ENCODE peak calls at places on chromosome 2, in nine cellular contexts. I is hepatocyte; C is aorta; B is suprapubic skin; T is OCI-LY7; Z is cardiac muscle cell; F is CD8-positive, alpha-beta memory T cell; P is lower lobe of right lung; R is right lobe of liver. G is an unnamed sample. For H3K4me1, the result is how much of the 10 kb centered on the place peaks cover.

GRCh38 chr2:28052691-28053090 is 162.2 kb downstream of the BABAM2 start:
- DNase-seq in I (no peak), C (no peak), B (no peak), T (no peak), Z (no peak), F (no peak), P (no peak), R (no peak), G (no peak)

GRCh38 chr2:234694244-234695013 is 197.5 kb upstream of the ARL4C start:
- DNase-seq in I (no peak), C (no peak), B (no peak), T (no peak), Z (no peak), F (no peak), P (no peak), R (no peak), G (no peak)

GRCh38 chr2:203679401-203679800 is 27.0 kb upstream of the CD28 start:
- DNase-seq in I (no peak), C (no peak), B (no peak), T (no peak), Z (no peak), F (no peak), P (no peak), R (no peak), G (no peak)

GRCh38 chr2:212905640-212906201 is 245.7 kb downstream of the IKZF2 start:
- DNase-seq in I (peak), C (no peak), B (no peak), T (no peak), Z (no peak), F (no peak), P (no peak), R (no peak), G (no peak)

GRCh38 chr2:219032051-219032745 is 9.1 kb downstream of the CFAP65 start:
- DNase-seq in I (no peak), C (peak), B (no peak), T (no peak), Z (no peak), F (no peak), P (no peak), R (no peak), G (no peak)

GRCh38 chr2:10722252-10722825 is 909 bp downstream of the ATP6V1C2 start:
- DNase-seq in I (no peak), C (no peak), B (no peak), T (no peak), Z (no peak), F (no peak), P (no peak), R (no peak), G (no peak)

GRCh38 chr2:85071096-85071495 is 62.1 kb upstream of the TCF7L1 start:
- DNase-seq in I (no peak), C (no peak), B (no peak), T (no peak), Z (no peak), F (no peak), P (no peak), R (no peak), G (no peak)

GRCh38 chr2:128638741-128639477 is 320.2 kb upstream of the HS6ST1 start:
- DNase-seq in I (no peak), C (peak), B (no peak), T (no peak), Z (no peak), F (no peak), P (no peak), R (peak), G (no peak)

GRCh38 chr2:82795446-82795845 is 1663.6 kb downstream of the SUCLG1 start:
- DNase-seq in I (no peak), C (no peak), B (no peak), T (no peak), Z (no peak), F (no peak), P (no peak), R (no peak), G (no peak)

GRCh38 chr2:157143901-157144300 is 113.6 kb upstream of the GALNT5 start:
- DNase-seq in I (no peak), C (no peak), B (no peak), T (no peak), Z (no peak), F (no peak), P (no peak), R (no peak), G (no peak)

GRCh38 chr2:239303711-239304532 is 96.9 kb downstream of the HDAC4 start:
- DNase-seq in I (peak), C (peak), B (peak), T (no peak), Z (no peak), F (no peak), P (no peak), R (peak), G (peak)

GRCh38 chr2:216583606-216584005 is 49.6 kb upstream of the IGFBP2 start:
- DNase-seq in I (no peak), C (no peak), B (no peak), T (no peak), Z (no peak), F (no peak), P (no peak), R (no peak), G (no peak)

GRCh38 chr2:159326569-159327255 is 40.2 kb upstream of the WDSUB1 start:
- DNase-seq in I (no peak), C (no peak), B (no peak), T (no peak), Z (no peak), F (no peak), P (no peak), R (no peak), G (no peak)

GRCh38 chr2:239292531-239292930 is 108.3 kb downstream of the HDAC4 start:
- DNase-seq in I (no peak), C (no peak), B (no peak), T (no peak), Z (no peak), F (no peak), P (no peak), R (no peak), G (no peak)

GRCh38 chr2:12262681-12263436 is 453.9 kb upstream of the TRIB2 start:
- DNase-seq in I (no peak), C (no peak), B (no peak), T (peak), Z (peak), F (no peak), P (no peak), R (no peak), G (peak)

DNA sequence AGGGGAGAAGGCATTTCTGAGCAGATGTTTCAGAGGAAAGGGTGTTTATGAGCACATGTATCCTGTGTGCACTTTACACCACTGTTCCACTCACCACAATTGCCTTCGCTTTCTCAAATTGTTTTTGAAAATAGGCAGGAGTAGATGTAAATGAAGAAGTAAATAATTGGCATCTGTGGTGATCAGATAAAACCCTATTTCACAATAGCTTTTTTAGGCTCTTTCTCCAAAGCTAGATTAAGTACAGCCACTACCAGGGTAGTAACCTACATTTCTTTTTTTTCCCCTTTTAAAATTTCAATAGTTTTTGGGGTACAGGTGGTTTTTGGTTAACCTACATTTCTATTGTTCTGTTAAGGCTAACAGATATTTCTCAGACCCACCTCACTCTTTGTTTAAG is 40.6 kb downstream of the TMEM178A start:
- DNase-seq in I (no peak), C (no peak), B (no peak), T (no peak), Z (no peak), F (no peak), P (no peak), R (no peak), G (no peak)
- H3K4me1 ChIP-seq in I (under half), C (under half), B (under half), T (under half), Z (under half), F (under half), P (under half), R (under half), G (under half)

GRCh38 chr2:210167227-210167626 is 4.0 kb downstream of the KANSL1L start:
- DNase-seq in I (no peak), C (no peak), B (no peak), T (no peak), Z (no peak), F (no peak), P (no peak), R (no peak), G (no peak)
- H3K4me3 ChIP-seq in I (no peak), C (no peak), B (no peak), T (no peak), Z (no peak), F (no peak), P (no peak), R (no peak), G (no peak)

DNA sequence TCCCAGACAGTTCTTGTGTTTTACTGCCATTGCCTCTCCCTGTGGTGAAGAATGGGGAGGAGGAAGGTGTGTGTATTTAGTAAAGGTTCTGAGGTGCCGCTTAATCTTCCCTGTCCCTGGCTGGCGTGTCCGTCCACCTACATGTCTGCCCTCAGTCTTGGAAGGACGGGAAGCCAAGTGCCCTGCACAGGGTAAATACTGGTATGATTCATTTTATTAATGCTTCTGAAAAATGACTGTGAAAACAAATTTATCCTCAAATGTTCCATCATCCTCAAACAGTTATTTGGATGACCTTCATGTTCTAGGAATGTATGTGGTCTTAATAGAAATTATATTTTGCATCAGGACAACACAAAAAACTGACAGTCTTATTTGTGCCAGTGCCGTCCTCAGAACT is 6.6 kb downstream of the EPAS1 start:
- DNase-seq in I (no peak), C (no peak), B (peak), T (no peak), Z (no peak), F (no peak), P (no peak), R (no peak), G (no peak)
- H3K27ac ChIP-seq in I (peak), C (no peak), B (no peak), T (no peak), Z (no peak), F (no peak), P (peak), R (peak), G (no peak)

DNA sequence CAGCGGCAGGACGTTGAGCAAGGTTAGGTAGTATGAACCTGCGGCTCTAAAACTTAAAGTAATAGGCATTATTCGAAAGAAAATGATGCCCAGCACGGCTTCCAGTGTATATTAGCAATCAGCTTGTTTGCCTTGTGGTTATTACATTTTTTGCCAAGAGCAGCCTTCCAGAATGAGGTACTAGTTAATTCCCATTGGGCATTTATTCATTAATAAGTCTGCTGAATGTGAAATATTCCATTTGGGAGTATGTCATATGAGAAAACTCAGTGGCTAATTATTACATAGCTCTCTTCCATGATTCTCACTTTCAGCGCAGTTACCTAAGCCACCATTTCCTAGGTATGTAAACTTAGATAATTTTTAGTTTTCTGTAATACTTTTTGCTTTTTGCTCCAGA is 12.9 kb downstream of the CRIM1 start:
- DNase-seq in I (no peak), C (no peak), B (no peak), T (no peak), Z (no peak), F (no peak), P (no peak), R (no peak), G (no peak)
- H3K4me1 ChIP-seq in I (under half), C (under half), B (half or more), T (under half), Z (under half), F (under half), P (half or more), R (under half), G (under half)

DNA sequence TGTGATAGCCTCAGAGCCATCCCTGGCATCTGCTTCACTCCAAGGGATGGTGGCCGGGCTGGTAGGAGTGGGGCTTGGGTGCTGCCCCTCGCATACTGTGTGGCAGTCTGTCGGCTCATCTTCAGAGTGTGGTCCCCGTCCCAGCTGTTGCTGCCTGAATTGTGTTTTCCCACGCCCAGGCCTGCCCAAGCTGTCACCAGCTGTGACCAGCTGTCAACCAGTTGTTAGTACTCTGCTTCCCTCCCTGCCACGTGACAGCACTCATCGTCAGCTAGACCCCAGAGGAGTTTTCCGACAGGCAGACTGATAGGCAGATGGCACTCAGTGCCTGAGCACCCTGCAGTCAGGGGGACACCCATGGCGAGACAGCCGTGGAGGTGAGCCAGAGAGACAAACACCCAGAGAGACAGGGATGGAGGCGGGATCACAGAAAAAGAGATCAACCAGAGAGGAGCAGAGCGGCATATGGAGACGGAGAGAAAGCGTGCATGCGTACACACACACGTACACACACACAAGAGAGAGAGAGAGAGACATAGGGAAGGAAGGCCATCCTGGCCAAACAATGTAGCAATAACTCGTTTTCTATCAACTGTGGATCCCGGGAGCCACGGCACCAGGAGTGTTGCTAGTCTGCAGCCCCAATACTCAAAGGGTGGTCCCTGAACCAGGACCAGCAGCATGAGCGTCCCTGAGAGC is 50.4 kb upstream of the MYCN start:
- DNase-seq in I (no peak), C (no peak), B (no peak), T (no peak), Z (no peak), F (no peak), P (no peak), R (no peak), G (no peak)
- H3K4me3 ChIP-seq in I (no peak), C (no peak), B (no peak), T (no peak), Z (no peak), F (no peak), P (no peak), R (no peak), G (no peak)

GRCh38 chr2:181197140-181197760 is 216.8 kb downstream of the UBE2E3 start:
- DNase-seq in I (no peak), C (no peak), B (no peak), T (no peak), Z (no peak), F (no peak), P (no peak), R (no peak), G (no peak)
- H3K27ac ChIP-seq in I (no peak), C (no peak), B (no peak), T (no peak), Z (no peak), F (no peak), P (no peak), R (no peak), G (no peak)

GRCh38 chr2:207143131-207143473 is 22.6 kb downstream of the KLF7 start:
- DNase-seq in I (no peak), C (no peak), B (no peak), T (no peak), Z (no peak), F (no peak), P (no peak), R (no peak), G (no peak)
- H3K4me1 ChIP-seq in I (under half), C (under half), B (half or more), T (under half), Z (under half), F (under half), P (half or more), R (under half), G (under half)